ENCODE peak calls at places on chromosomes 7 and 10, in ten cellular contexts. One of them, this sample, is unnamed.

GRCh38 chr7:99768471-99768870 is 15.5 kb downstream of the CYP3A4 start:
- DNase-seq in keratinocyte: no peak
- DNase-seq in RWPE1: no peak
- DNase-seq in PC-3: no peak
- DNase-seq in Peyer's patch: no peak
- DNase-seq in right atrium auricular region: no peak
- DNase-seq in substantia nigra: no peak
- DNase-seq in tibial artery: no peak
- DNase-seq in heart left ventricle: no peak
- DNase-seq in CD4-positive, alpha-beta T cell: no peak
- DNase-seq in this sample: no peak

GRCh38 chr10:7606977-7607404 is 59.8 kb downstream of the ITIH5 start:
- DNase-seq in Peyer's patch: no peak
- DNase-seq in heart left ventricle: peak; percentile 30
- DNase-seq in RWPE1: peak; percentile 25
- DNase-seq in tibial artery: no peak
- DNase-seq in PC-3: no peak
- DNase-seq in substantia nigra: no peak
- DNase-seq in right atrium auricular region: no peak
- DNase-seq in CD4-positive, alpha-beta T cell: no peak
- DNase-seq in keratinocyte: no peak
- DNase-seq in this sample: no peak

GRCh38 chr10:62658516-62658915 is 146.0 kb upstream of the ADO start:
- DNase-seq in CD4-positive, alpha-beta T cell: no peak
- DNase-seq in heart left ventricle: peak; percentile 76
- DNase-seq in PC-3: no peak
- DNase-seq in right atrium auricular region: no peak
- DNase-seq in keratinocyte: no peak
- DNase-seq in substantia nigra: no peak
- DNase-seq in Peyer's patch: no peak
- DNase-seq in RWPE1: no peak
- DNase-seq in tibial artery: no peak
- DNase-seq in this sample: no peak

GRCh38 chr7:150378853-150379589 is at the start of gene ZNF775:
- DNase-seq in PC-3: peak; percentile 94
- DNase-seq in keratinocyte: peak; percentile 40
- DNase-seq in tibial artery: peak; percentile 98
- DNase-seq in Peyer's patch: peak; percentile 94
- DNase-seq in right atrium auricular region: peak; percentile 96
- DNase-seq in substantia nigra: peak; percentile 81
- DNase-seq in RWPE1: peak; percentile 99
- DNase-seq in heart left ventricle: peak; percentile 99
- DNase-seq in CD4-positive, alpha-beta T cell: peak; percentile 86
- DNase-seq in this sample: peak; percentile 99

GRCh38 chr10:47243791-47244190 is 56.2 kb upstream of the GDF10 start:
- DNase-seq in PC-3: no peak
- DNase-seq in RWPE1: no peak
- DNase-seq in right atrium auricular region: peak; percentile 71
- DNase-seq in keratinocyte: no peak
- DNase-seq in Peyer's patch: no peak
- DNase-seq in substantia nigra: no peak
- DNase-seq in CD4-positive, alpha-beta T cell: no peak
- DNase-seq in tibial artery: peak; percentile 86
- DNase-seq in heart left ventricle: peak; percentile 34
- DNase-seq in this sample: no peak

GRCh38 chr10:73501651-73502050 is 5.8 kb upstream of the PPP3CB start:
- DNase-seq in CD4-positive, alpha-beta T cell: no peak
- DNase-seq in Peyer's patch: no peak
- DNase-seq in PC-3: no peak
- DNase-seq in heart left ventricle: no peak
- DNase-seq in right atrium auricular region: no peak
- DNase-seq in keratinocyte: no peak
- DNase-seq in tibial artery: no peak
- DNase-seq in RWPE1: no peak
- DNase-seq in substantia nigra: no peak
- DNase-seq in this sample: no peak

GRCh38 chr7:19284596-19285300 is 139.5 kb upstream of the FERD3L start:
- DNase-seq in heart left ventricle: no peak
- DNase-seq in Peyer's patch: no peak
- DNase-seq in tibial artery: no peak
- DNase-seq in CD4-positive, alpha-beta T cell: no peak
- DNase-seq in substantia nigra: no peak
- DNase-seq in PC-3: peak; percentile 66
- DNase-seq in RWPE1: peak; percentile 24
- DNase-seq in right atrium auricular region: no peak
- DNase-seq in keratinocyte: no peak
- DNase-seq in this sample: no peak

GRCh38 chr10:112963835-112964234 is 13.8 kb downstream of the TCF7L2 start:
- DNase-seq in right atrium auricular region: no peak
- DNase-seq in Peyer's patch: no peak
- DNase-seq in tibial artery: no peak
- DNase-seq in PC-3: peak; percentile 41
- DNase-seq in heart left ventricle: no peak
- DNase-seq in CD4-positive, alpha-beta T cell: no peak
- DNase-seq in keratinocyte: no peak
- DNase-seq in substantia nigra: no peak
- DNase-seq in RWPE1: no peak
- DNase-seq in this sample: peak; percentile 48

GRCh38 chr10:114179747-114180146 is 594 bp downstream of the TDRD1 start:
- DNase-seq in PC-3: no peak
- DNase-seq in tibial artery: no peak
- DNase-seq in Peyer's patch: no peak
- DNase-seq in right atrium auricular region: no peak
- DNase-seq in keratinocyte: no peak
- DNase-seq in substantia nigra: no peak
- DNase-seq in heart left ventricle: no peak
- DNase-seq in CD4-positive, alpha-beta T cell: no peak
- DNase-seq in RWPE1: no peak
- DNase-seq in this sample: no peak

GRCh38 chr10:114183563-114183962 is 4.4 kb downstream of the TDRD1 start:
- DNase-seq in Peyer's patch: no peak
- DNase-seq in PC-3: no peak
- DNase-seq in keratinocyte: no peak
- DNase-seq in tibial artery: no peak
- DNase-seq in heart left ventricle: no peak
- DNase-seq in RWPE1: no peak
- DNase-seq in CD4-positive, alpha-beta T cell: no peak
- DNase-seq in right atrium auricular region: no peak
- DNase-seq in substantia nigra: no peak
- DNase-seq in this sample: no peak

GRCh38 chr10:114181971-114182370 is 2.8 kb downstream of the TDRD1 start:
- DNase-seq in PC-3: no peak
- DNase-seq in heart left ventricle: peak; percentile 87
- DNase-seq in keratinocyte: no peak
- DNase-seq in RWPE1: no peak
- DNase-seq in tibial artery: no peak
- DNase-seq in right atrium auricular region: no peak
- DNase-seq in Peyer's patch: no peak
- DNase-seq in CD4-positive, alpha-beta T cell: no peak
- DNase-seq in substantia nigra: no peak
- DNase-seq in this sample: peak; percentile 42

GRCh38 chr10:114179148-114179547 is at the start of gene TDRD1:
- DNase-seq in RWPE1: no peak
- DNase-seq in PC-3: no peak
- DNase-seq in CD4-positive, alpha-beta T cell: no peak
- DNase-seq in substantia nigra: no peak
- DNase-seq in right atrium auricular region: no peak
- DNase-seq in Peyer's patch: no peak
- DNase-seq in heart left ventricle: peak; percentile 28
- DNase-seq in tibial artery: no peak
- DNase-seq in keratinocyte: no peak
- DNase-seq in this sample: no peak

DNA sequence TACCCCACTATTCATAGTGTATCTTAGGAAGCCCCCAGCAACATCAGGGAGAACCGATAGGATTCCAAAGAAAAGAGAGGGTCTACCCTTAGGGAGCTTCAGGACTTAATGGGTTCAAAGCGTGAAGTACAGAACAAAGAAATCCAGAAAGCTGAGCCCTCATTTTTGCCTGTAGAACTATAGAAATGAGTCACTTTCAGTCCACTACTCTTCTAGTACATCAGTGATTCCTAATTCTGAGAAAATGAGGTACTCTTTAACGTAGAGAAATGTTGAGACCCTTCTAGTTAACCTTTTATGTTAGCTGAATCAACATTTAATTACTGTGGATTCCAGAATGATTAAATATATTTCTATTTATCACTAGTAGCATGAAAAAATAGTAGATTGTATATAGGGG is 1.8 kb downstream of the TDRD1 start:
- DNase-seq in Peyer's patch: no peak
- DNase-seq in right atrium auricular region: no peak
- DNase-seq in CD4-positive, alpha-beta T cell: no peak
- DNase-seq in keratinocyte: no peak
- DNase-seq in RWPE1: no peak
- DNase-seq in substantia nigra: no peak
- DNase-seq in heart left ventricle: no peak
- DNase-seq in tibial artery: no peak
- DNase-seq in PC-3: no peak
- DNase-seq in this sample: no peak
- H3K27ac ChIP-seq in Peyer's patch: no peak overlapping the region
- H3K27ac ChIP-seq in right atrium auricular region: no peak overlapping the region
- H3K27ac ChIP-seq in CD4-positive, alpha-beta T cell: no peak overlapping the region
- H3K27ac ChIP-seq in keratinocyte: no peak overlapping the region
- H3K27ac ChIP-seq in RWPE1: no peak overlapping the region
- H3K27ac ChIP-seq in substantia nigra: no peak overlapping the region
- H3K27ac ChIP-seq in heart left ventricle: no peak overlapping the region
- H3K27ac ChIP-seq in tibial artery: no peak overlapping the region
- H3K27ac ChIP-seq in PC-3: no peak overlapping the region
- H3K27ac ChIP-seq in this sample: no peak overlapping the region

GRCh38 chr10:80068270-80068669 is 10.2 kb upstream of the TMEM254 start:
- DNase-seq in Peyer's patch: no peak
- DNase-seq in right atrium auricular region: no peak
- DNase-seq in RWPE1: no peak
- DNase-seq in tibial artery: no peak
- DNase-seq in heart left ventricle: no peak
- DNase-seq in PC-3: no peak
- DNase-seq in substantia nigra: no peak
- DNase-seq in keratinocyte: no peak
- DNase-seq in CD4-positive, alpha-beta T cell: no peak
- DNase-seq in this sample: no peak

GRCh38 chr10:80070068-80070467 is 8.4 kb upstream of the TMEM254 start:
- DNase-seq in PC-3: no peak
- DNase-seq in Peyer's patch: no peak
- DNase-seq in RWPE1: no peak
- DNase-seq in substantia nigra: no peak
- DNase-seq in keratinocyte: no peak
- DNase-seq in CD4-positive, alpha-beta T cell: no peak
- DNase-seq in heart left ventricle: peak; percentile 62
- DNase-seq in tibial artery: no peak
- DNase-seq in right atrium auricular region: no peak
- DNase-seq in this sample: no peak

GRCh38 chr10:80075781-80076180 is 2.7 kb upstream of the TMEM254 start:
- DNase-seq in tibial artery: no peak
- DNase-seq in CD4-positive, alpha-beta T cell: no peak
- DNase-seq in PC-3: peak; percentile 88
- DNase-seq in Peyer's patch: no peak
- DNase-seq in keratinocyte: no peak
- DNase-seq in RWPE1: peak; percentile 40
- DNase-seq in heart left ventricle: no peak
- DNase-seq in substantia nigra: no peak
- DNase-seq in right atrium auricular region: no peak
- DNase-seq in this sample: no peak

GRCh38 chr10:80077869-80078447 is 507 bp upstream of the TMEM254 start:
- DNase-seq in CD4-positive, alpha-beta T cell: no peak
- DNase-seq in keratinocyte: no peak
- DNase-seq in tibial artery: no peak
- DNase-seq in heart left ventricle: no peak
- DNase-seq in Peyer's patch: no peak
- DNase-seq in PC-3: no peak
- DNase-seq in substantia nigra: no peak
- DNase-seq in RWPE1: no peak
- DNase-seq in right atrium auricular region: no peak
- DNase-seq in this sample: peak; percentile 5

DNA sequence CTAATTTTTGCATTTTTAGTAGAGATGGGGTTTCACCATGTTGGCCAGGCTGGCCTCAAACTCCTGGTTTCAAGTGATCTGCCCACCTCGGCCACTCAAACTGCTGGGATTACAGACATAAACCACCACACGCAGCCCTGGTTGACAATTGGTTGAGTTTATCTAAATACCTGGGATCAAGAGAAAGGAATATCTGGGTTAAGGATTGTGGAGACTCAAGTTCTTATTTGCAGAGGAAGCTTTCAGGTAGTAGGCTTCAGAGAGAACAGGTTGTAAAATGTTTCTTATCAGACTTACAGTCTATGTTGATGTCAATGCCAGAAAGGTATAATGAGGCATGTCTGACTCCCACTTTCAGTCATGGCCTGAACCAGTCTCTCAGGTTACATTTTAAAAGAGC is 5.9 kb upstream of the TMEM254 start:
- DNase-seq in RWPE1: no peak
- DNase-seq in CD4-positive, alpha-beta T cell: no peak
- DNase-seq in Peyer's patch: no peak
- DNase-seq in PC-3: no peak
- DNase-seq in tibial artery: no peak
- DNase-seq in substantia nigra: no peak
- DNase-seq in heart left ventricle: no peak
- DNase-seq in right atrium auricular region: no peak
- DNase-seq in keratinocyte: no peak
- DNase-seq in this sample: no peak
- H3K27ac ChIP-seq in RWPE1: no peak overlapping the region
- H3K27ac ChIP-seq in CD4-positive, alpha-beta T cell: no peak overlapping the region
- H3K27ac ChIP-seq in Peyer's patch: no peak overlapping the region
- H3K27ac ChIP-seq in PC-3: no peak overlapping the region
- H3K27ac ChIP-seq in tibial artery: no peak overlapping the region
- H3K27ac ChIP-seq in substantia nigra: no peak overlapping the region
- H3K27ac ChIP-seq in heart left ventricle: no peak overlapping the region
- H3K27ac ChIP-seq in right atrium auricular region: no peak overlapping the region
- H3K27ac ChIP-seq in keratinocyte: no peak overlapping the region
- H3K27ac ChIP-seq in this sample: no peak overlapping the region

GRCh38 chr10:125845617-125846016 is 22.3 kb downstream of the BCCIP start:
- DNase-seq in substantia nigra: no peak
- DNase-seq in PC-3: no peak
- DNase-seq in heart left ventricle: no peak
- DNase-seq in tibial artery: no peak
- DNase-seq in RWPE1: no peak
- DNase-seq in Peyer's patch: no peak
- DNase-seq in right atrium auricular region: no peak
- DNase-seq in CD4-positive, alpha-beta T cell: no peak
- DNase-seq in keratinocyte: no peak
- DNase-seq in this sample: no peak
- H3K27ac ChIP-seq in substantia nigra: no peak overlapping the region
- H3K27ac ChIP-seq in PC-3: no peak overlapping the region
- H3K27ac ChIP-seq in heart left ventricle: no peak overlapping the region
- H3K27ac ChIP-seq in tibial artery: no peak overlapping the region
- H3K27ac ChIP-seq in RWPE1: no peak overlapping the region
- H3K27ac ChIP-seq in Peyer's patch: no peak overlapping the region
- H3K27ac ChIP-seq in right atrium auricular region: no peak overlapping the region
- H3K27ac ChIP-seq in CD4-positive, alpha-beta T cell: no peak overlapping the region
- H3K27ac ChIP-seq in keratinocyte: no peak overlapping the region
- H3K27ac ChIP-seq in this sample: no peak overlapping the region

GRCh38 chr10:132532784-132533560 is 4.6 kb upstream of the INPP5A start:
- DNase-seq in tibial artery: no peak
- DNase-seq in PC-3: peak; percentile 96
- DNase-seq in RWPE1: peak; percentile 91
- DNase-seq in right atrium auricular region: no peak
- DNase-seq in CD4-positive, alpha-beta T cell: no peak
- DNase-seq in keratinocyte: no peak
- DNase-seq in substantia nigra: no peak
- DNase-seq in Peyer's patch: no peak
- DNase-seq in heart left ventricle: no peak
- DNase-seq in this sample: peak; percentile 79

GRCh38 chr10:132533571-132534260 is 3.9 kb upstream of the INPP5A start:
- DNase-seq in keratinocyte: no peak
- DNase-seq in right atrium auricular region: no peak
- DNase-seq in heart left ventricle: peak; percentile 20
- DNase-seq in CD4-positive, alpha-beta T cell: no peak
- DNase-seq in RWPE1: no peak
- DNase-seq in Peyer's patch: no peak
- DNase-seq in PC-3: no peak
- DNase-seq in substantia nigra: no peak
- DNase-seq in tibial artery: peak; percentile 54
- DNase-seq in this sample: peak; percentile 44

GRCh38 chr10:132536241-132536963 is 1.2 kb upstream of the INPP5A start:
- DNase-seq in Peyer's patch: no peak
- DNase-seq in substantia nigra: no peak
- DNase-seq in PC-3: peak; percentile 33
- DNase-seq in tibial artery: peak; percentile 68
- DNase-seq in right atrium auricular region: no peak
- DNase-seq in heart left ventricle: peak; percentile 40
- DNase-seq in CD4-positive, alpha-beta T cell: no peak
- DNase-seq in keratinocyte: no peak
- DNase-seq in RWPE1: no peak
- DNase-seq in this sample: peak; percentile 40

GRCh38 chr10:132535065-132535651 is 2.4 kb upstream of the INPP5A start:
- DNase-seq in keratinocyte: no peak
- DNase-seq in PC-3: no peak
- DNase-seq in RWPE1: no peak
- DNase-seq in substantia nigra: no peak
- DNase-seq in CD4-positive, alpha-beta T cell: no peak
- DNase-seq in tibial artery: peak; percentile 62
- DNase-seq in Peyer's patch: no peak
- DNase-seq in right atrium auricular region: no peak
- DNase-seq in heart left ventricle: peak; percentile 25
- DNase-seq in this sample: no peak

GRCh38 chr10:132534348-132535064 is 3.1 kb upstream of the INPP5A start:
- DNase-seq in keratinocyte: no peak
- DNase-seq in CD4-positive, alpha-beta T cell: no peak
- DNase-seq in substantia nigra: no peak
- DNase-seq in heart left ventricle: no peak
- DNase-seq in Peyer's patch: no peak
- DNase-seq in PC-3: no peak
- DNase-seq in RWPE1: no peak
- DNase-seq in right atrium auricular region: no peak
- DNase-seq in tibial artery: no peak
- DNase-seq in this sample: no peak
- H3K27ac ChIP-seq in keratinocyte: no peak overlapping the region
- H3K27ac ChIP-seq in CD4-positive, alpha-beta T cell: no peak overlapping the region
- H3K27ac ChIP-seq in substantia nigra: no peak overlapping the region
- H3K27ac ChIP-seq in heart left ventricle: no peak overlapping the region
- H3K27ac ChIP-seq in Peyer's patch: no peak overlapping the region
- H3K27ac ChIP-seq in PC-3: no peak overlapping the region
- H3K27ac ChIP-seq in RWPE1: no peak overlapping the region
- H3K27ac ChIP-seq in right atrium auricular region: no peak overlapping the region
- H3K27ac ChIP-seq in tibial artery: no peak overlapping the region
- H3K27ac ChIP-seq in this sample: no peak overlapping the region

This sample was measured in PC-9.